ENCODE peak calls at places on chromosome 18, in six cellular contexts. F is psoas muscle, V is SK-N-SH, S is A549, K is stomach, L is body of pancreas. C is an unnamed sample.

GRCh38 chr18:58398648-58399398 is 230.1 kb downstream of the ALPK2 start:
- DNase-seq in F (no peak), V (no peak), S (no peak), K (no peak), L (no peak), C (no peak)

GRCh38 chr18:57859314-57859713 is 56.2 kb upstream of the ATP8B1 start:
- DNase-seq in F (no peak), V (no peak), S (peak), K (no peak), L (peak), C (no peak)

GRCh38 chr18:35376742-35377695 is at the start of gene ZNF396:
- DNase-seq in F (peak), V (peak), S (peak), K (peak), L (peak), C (peak)

GRCh38 chr18:39835303-39836030 is 2119.6 kb upstream of the PIK3C3 start:
- DNase-seq in F (no peak), V (no peak), S (no peak), K (no peak), L (no peak), C (no peak)

GRCh38 chr18:79921984-79922965 is 29.2 kb downstream of the SLC66A2 start:
- DNase-seq in F (no peak), V (no peak), S (no peak), K (peak), L (peak), C (peak)

GRCh38 chr18:6058941-6059340 is 163.6 kb upstream of the TMEM200C start:
- DNase-seq in F (no peak), V (no peak), S (no peak), K (no peak), L (no peak), C (no peak)

GRCh38 chr18:9535430-9535972 is 60.2 kb downstream of the RALBP1 start:
- DNase-seq in F (peak), V (peak), S (no peak), K (no peak), L (no peak), C (peak)

GRCh38 chr18:32802606-32803451 is 30.0 kb upstream of the KLHL14 start:
- DNase-seq in F (no peak), V (no peak), S (no peak), K (no peak), L (no peak), C (no peak)

GRCh38 chr18:51192026-51192425 is 5.5 kb downstream of the MEX3C start:
- DNase-seq in F (no peak), V (no peak), S (no peak), K (no peak), L (no peak), C (no peak)

GRCh38 chr18:7459851-7460774 is 107.0 kb upstream of the PTPRM start:
- DNase-seq in F (no peak), V (no peak), S (no peak), K (no peak), L (no peak), C (no peak)
- H3K4me3 ChIP-seq in F (peak), V (no peak), S (no peak), K (peak), L (no peak), C (peak)

GRCh38 chr18:76353500-76353899 is 141.5 kb downstream of the ZNF516 start:
- DNase-seq in F (no peak), V (no peak), S (no peak), K (no peak), L (no peak), C (no peak)

GRCh38 chr18:76350134-76351025 is 144.7 kb downstream of the ZNF516 start:
- DNase-seq in F (no peak), V (no peak), S (no peak), K (no peak), L (no peak), C (no peak)

GRCh38 chr18:76353046-76353445 is 142.0 kb downstream of the ZNF516 start:
- DNase-seq in F (no peak), V (no peak), S (no peak), K (no peak), L (no peak), C (no peak)

GRCh38 chr18:76354348-76354747 is 140.7 kb downstream of the ZNF516 start:
- DNase-seq in F (no peak), V (no peak), S (no peak), K (no peak), L (no peak), C (no peak)

DNA sequence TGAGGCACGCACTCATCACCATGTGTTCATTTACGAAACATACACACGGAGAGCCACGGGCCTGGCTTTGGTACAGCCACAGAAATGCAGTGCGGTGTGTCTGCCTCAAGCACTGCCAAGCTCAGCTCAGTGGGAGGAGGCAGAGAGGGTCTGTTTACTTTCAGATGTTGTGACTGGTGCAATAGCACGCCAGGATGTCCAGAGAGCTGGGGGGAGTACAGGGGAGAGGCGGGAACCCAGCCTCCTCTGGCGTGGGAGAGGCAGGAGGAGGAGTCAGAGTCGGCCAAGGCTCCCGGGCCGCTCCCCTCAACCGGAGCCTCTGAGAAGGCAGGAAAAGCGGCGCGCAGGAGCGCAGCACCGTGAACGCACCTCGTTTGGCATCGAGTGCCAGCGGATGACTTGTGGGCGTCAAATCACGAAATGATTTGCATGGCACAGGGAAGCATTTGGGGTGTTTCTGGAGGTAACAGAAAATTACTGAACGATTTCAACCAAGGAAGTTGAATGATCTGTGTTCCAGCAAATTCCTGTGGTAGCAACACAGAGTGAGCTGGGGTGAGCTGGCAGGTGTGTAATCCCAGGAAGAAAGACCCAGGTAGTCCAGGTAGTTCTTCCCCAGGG is 143.0 kb downstream of the ZNF516 start:
- DNase-seq in F (peak), V (peak), S (peak), K (no peak), L (peak), C (peak)
- H3K4me3 ChIP-seq in F (no peak), V (peak), S (peak), K (peak), L (no peak), C (no peak)

GRCh38 chr18:76451475-76452331 is 43.3 kb downstream of the ZNF516 start:
- DNase-seq in F (no peak), V (no peak), S (no peak), K (no peak), L (no peak), C (no peak)
- H3K4me3 ChIP-seq in F (peak), V (peak), S (no peak), K (peak), L (no peak), C (peak)

GRCh38 chr18:22167091-22167470 is 2.3 kb upstream of the GATA6 start:
- DNase-seq in F (no peak), V (no peak), S (peak), K (no peak), L (peak), C (no peak)
- H3K4me3 ChIP-seq in F (peak), V (no peak), S (peak), K (peak), L (peak), C (peak)

DNA sequence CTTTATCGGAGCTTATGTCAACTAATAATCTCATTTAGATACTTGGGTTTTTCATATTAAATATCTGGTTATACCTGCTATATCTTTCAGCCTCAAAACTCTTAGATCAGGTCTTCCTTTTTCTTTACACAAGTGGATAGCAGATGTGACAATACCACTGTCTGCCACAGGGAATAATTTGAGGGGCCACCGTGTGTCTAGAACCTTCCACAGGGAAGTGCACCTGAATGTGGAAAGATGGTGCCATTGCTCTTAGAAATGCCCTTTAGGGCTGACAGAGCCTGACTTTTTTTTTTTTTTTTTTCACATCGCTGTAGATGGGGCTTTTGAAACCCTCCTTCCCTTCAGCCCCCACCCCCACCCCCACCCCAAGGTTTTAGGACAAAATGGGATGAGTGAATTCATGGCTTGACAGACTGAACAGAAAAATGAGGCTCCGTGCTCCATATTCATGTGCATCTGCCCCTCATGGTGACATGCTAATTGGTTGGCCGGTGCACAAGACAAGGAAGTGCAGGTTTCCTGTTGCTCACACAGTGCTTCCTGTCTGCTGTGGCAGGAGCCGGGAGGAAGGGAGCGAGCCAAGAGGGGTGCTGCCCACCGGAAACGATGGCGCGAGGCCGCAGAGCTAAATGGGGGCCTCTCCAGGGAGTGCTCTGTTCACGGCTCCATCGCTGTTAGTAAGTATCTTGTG is 246.0 kb downstream of the LDLRAD4 start:
- DNase-seq in F (peak), V (no peak), S (no peak), K (peak), L (no peak), C (peak)
- H3K4me3 ChIP-seq in F (no peak), V (no peak), S (no peak), K (peak), L (no peak), C (no peak)

GRCh38 chr18:44682871-44683221 is 2.2 kb downstream of the SETBP1 start:
- DNase-seq in F (peak), V (no peak), S (no peak), K (peak), L (peak), C (no peak)

GRCh38 chr18:44681039-44681595 is 429 bp downstream of the SETBP1 start:
- DNase-seq in F (peak), V (peak), S (peak), K (no peak), L (no peak), C (no peak)

GRCh38 chr18:44681611-44682010 is 923 bp downstream of the SETBP1 start:
- DNase-seq in F (no peak), V (no peak), S (no peak), K (no peak), L (no peak), C (no peak)

GRCh38 chr18:44683566-44683965 is 2.9 kb downstream of the SETBP1 start:
- DNase-seq in F (no peak), V (no peak), S (no peak), K (no peak), L (no peak), C (no peak)

DNA sequence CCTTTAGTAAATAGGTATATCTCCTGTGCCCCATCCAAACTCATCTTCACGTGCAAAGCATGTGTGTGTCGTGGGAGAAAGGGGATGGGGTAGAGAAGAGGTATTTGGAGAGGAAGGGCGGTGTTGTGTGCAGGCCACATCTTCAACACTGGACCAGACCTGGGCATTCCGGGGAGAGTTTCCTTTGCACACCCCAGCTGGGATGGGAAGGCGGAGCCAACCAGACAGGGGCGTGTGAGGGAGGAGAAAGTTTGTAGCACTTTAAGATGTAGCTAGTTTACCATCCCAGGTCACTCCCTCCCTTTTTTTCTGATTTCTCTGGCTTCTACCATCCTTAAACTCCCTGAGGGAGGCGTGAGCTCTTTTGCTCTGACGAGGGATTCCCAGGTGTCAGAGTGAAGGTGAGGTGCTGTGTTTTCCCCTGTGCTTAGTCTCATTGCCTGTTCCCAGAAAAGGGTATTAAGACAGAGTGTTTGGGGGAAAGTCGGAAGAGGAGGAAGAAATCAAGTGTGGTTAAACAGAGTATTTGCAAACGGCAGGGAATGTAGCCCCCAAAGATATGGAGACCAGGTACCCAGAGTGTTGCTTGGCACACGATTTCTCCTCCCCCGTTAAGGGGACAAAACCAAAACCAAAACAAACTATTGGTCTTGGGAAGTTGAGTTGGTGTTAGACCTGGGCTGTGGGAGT is 1.6 kb downstream of the SETBP1 start:
- DNase-seq in F (peak), V (no peak), S (no peak), K (no peak), L (peak), C (peak)
- H3K4me3 ChIP-seq in F (peak), V (peak), S (no peak), K (peak), L (no peak), C (peak)

GRCh38 chr18:23662309-23663263 is at the start of gene ANKRD29:
- DNase-seq in F (peak), V (peak), S (peak), K (peak), L (peak), C (peak)

GRCh38 chr18:23664674-23665073 is 2.0 kb upstream of the ANKRD29 start:
- DNase-seq in F (no peak), V (no peak), S (no peak), K (no peak), L (no peak), C (no peak)

GRCh38 chr18:23658296-23658695 is 4.4 kb downstream of the ANKRD29 start:
- DNase-seq in F (no peak), V (no peak), S (no peak), K (no peak), L (no peak), C (no peak)

GRCh38 chr18:23667114-23667513 is 4.4 kb upstream of the ANKRD29 start:
- DNase-seq in F (no peak), V (no peak), S (no peak), K (no peak), L (no peak), C (no peak)

DNA sequence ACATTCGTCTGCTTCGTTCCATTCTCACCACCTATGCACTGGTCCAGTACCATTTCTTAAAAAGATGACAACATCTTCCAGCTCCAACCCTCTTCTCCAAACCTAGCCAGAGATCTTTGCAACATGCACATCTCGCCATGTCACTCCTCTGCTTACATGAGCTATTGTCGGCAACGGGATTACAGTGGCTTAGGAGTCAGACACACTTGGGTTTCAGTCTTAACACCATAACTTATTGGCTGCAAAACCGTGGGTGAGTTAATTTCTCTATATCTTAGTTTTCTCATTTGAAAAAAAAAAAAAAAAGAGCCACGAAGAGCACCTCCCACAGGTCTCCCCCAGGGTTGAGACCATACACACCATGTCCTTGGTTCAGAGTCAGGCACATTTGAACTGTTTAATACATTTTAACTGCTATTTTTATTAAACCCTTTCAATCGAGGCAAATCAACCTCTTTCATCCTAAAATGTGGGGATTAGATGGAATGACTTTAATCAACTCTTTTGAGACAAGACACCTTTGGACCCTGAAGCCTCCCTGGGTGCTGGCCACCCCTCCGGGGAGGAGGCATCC is 889 bp downstream of the ANKRD29 start:
- DNase-seq in F (no peak), V (no peak), S (no peak), K (no peak), L (no peak), C (no peak)
- H3K4me3 ChIP-seq in F (peak), V (peak), S (peak), K (peak), L (no peak), C (no peak)

GRCh38 chr18:11005528-11005927 is 143.8 kb downstream of the PIEZO2 start:
- DNase-seq in F (no peak), V (no peak), S (peak), K (peak), L (peak), C (no peak)
- H3K4me3 ChIP-seq in F (no peak), V (no peak), S (no peak), K (no peak), L (no peak), C (no peak)

GRCh38 chr18:63183263-63183662 is 136.3 kb downstream of the BCL2 start:
- DNase-seq in F (no peak), V (no peak), S (no peak), K (no peak), L (no peak), C (no peak)
- H3K4me3 ChIP-seq in F (no peak), V (no peak), S (no peak), K (no peak), L (no peak), C (no peak)

DNA sequence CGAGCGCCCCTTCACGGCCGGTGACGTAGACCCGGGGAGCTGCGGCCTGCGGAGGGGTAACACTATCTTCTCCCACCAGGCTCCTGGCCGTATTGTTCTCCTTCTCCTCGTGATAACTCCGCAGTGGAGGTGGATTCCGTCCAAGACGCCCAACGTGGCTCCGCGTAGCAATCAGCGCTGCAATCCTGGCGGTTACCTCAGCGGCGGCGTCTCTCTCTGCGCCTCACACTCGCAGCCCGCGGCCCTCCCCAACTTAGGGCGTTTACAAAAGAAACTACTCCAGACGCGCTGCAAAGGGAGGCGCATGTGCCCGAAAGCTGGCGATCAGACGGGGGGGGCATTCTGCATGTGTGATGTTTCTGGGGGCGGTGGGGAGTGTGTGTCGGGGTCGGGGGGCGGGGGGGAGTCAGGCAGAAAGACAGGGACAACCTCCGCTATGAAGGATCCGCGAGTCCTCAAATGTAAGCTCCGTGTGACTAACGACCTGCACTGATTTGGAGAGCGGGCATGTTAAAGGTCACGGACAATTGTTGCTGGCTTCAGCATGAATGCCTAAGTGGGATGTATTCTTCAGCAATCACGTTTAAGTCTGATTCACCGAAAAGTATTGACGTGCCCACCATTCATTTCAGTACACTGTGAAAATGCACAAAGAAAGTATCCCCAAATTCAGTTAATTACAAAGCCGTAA is 1.3 kb upstream of the ZNF516 start:
- DNase-seq in F (peak), V (peak), S (no peak), K (peak), L (peak), C (peak)
- H3K4me3 ChIP-seq in F (peak), V (peak), S (peak), K (peak), L (peak), C (peak)

C was measured in aorta.